ENCODE peak calls at places on chromosomes 7 and 10, in four cellular contexts. One of them, this sample, is unnamed.
A peak's percentile ranks its signal among the peaks of the same experiment; 100 is the strongest.

GRCh38 chr10:27736396-27736795 is 9.2 kb downstream of the MKX start:
- DNase-seq in A172: no peak
- DNase-seq in stimulated activated CD8-positive, alpha-beta memory T cell treated with anti-CD3 and anti-CD28 coated beads, Interleukin-15, amount 100 ng/mL, for 24 hours: no peak
- DNase-seq in GM23338: no peak
- DNase-seq in this sample: no peak

GRCh38 chr10:18079665-18080295 is 60.4 kb upstream of the CACNB2 start:
- DNase-seq in A172: no peak
- DNase-seq in stimulated activated CD8-positive, alpha-beta memory T cell treated with anti-CD3 and anti-CD28 coated beads, Interleukin-15, amount 100 ng/mL, for 24 hours: no peak
- DNase-seq in GM23338: no peak
- DNase-seq in this sample: no peak

GRCh38 chr7:41148521-41148951 is 554.4 kb downstream of the INHBA start:
- DNase-seq in A172: peak; percentile 85
- DNase-seq in stimulated activated CD8-positive, alpha-beta memory T cell treated with anti-CD3 and anti-CD28 coated beads, Interleukin-15, amount 100 ng/mL, for 24 hours: no peak
- DNase-seq in GM23338: no peak
- DNase-seq in this sample: peak; percentile 93

GRCh38 chr10:59346321-59346720 is 16.0 kb downstream of the FAM13C start:
- DNase-seq in A172: no peak
- DNase-seq in stimulated activated CD8-positive, alpha-beta memory T cell treated with anti-CD3 and anti-CD28 coated beads, Interleukin-15, amount 100 ng/mL, for 24 hours: no peak
- DNase-seq in GM23338: no peak
- DNase-seq in this sample: no peak

GRCh38 chr7:33722383-33723096 is 182.8 kb upstream of the BMPER start:
- DNase-seq in A172: peak; percentile 97
- DNase-seq in stimulated activated CD8-positive, alpha-beta memory T cell treated with anti-CD3 and anti-CD28 coated beads, Interleukin-15, amount 100 ng/mL, for 24 hours: no peak
- DNase-seq in GM23338: no peak
- DNase-seq in this sample: peak; percentile 91

GRCh38 chr7:2015251-2015871 is 217.4 kb downstream of the MAD1L1 start:
- DNase-seq in A172: no peak
- DNase-seq in stimulated activated CD8-positive, alpha-beta memory T cell treated with anti-CD3 and anti-CD28 coated beads, Interleukin-15, amount 100 ng/mL, for 24 hours: no peak
- DNase-seq in GM23338: no peak
- DNase-seq in this sample: no peak

GRCh38 chr10:79292789-79293746 is 54.2 kb upstream of the PPIF start:
- DNase-seq in A172: peak; percentile 47
- DNase-seq in stimulated activated CD8-positive, alpha-beta memory T cell treated with anti-CD3 and anti-CD28 coated beads, Interleukin-15, amount 100 ng/mL, for 24 hours: no peak
- DNase-seq in GM23338: peak; percentile 66
- DNase-seq in this sample: no peak

GRCh38 chr10:27741173-27742091 is 4.2 kb downstream of the MKX start:
- DNase-seq in A172: no peak
- DNase-seq in stimulated activated CD8-positive, alpha-beta memory T cell treated with anti-CD3 and anti-CD28 coated beads, Interleukin-15, amount 100 ng/mL, for 24 hours: no peak
- DNase-seq in GM23338: peak; percentile 64
- DNase-seq in this sample: no peak

GRCh38 chr7:133313575-133313974 is 60.7 kb downstream of the EXOC4 start:
- DNase-seq in A172: no peak
- DNase-seq in stimulated activated CD8-positive, alpha-beta memory T cell treated with anti-CD3 and anti-CD28 coated beads, Interleukin-15, amount 100 ng/mL, for 24 hours: no peak
- DNase-seq in GM23338: no peak
- DNase-seq in this sample: no peak

GRCh38 chr10:122974034-122974433 is 6.2 kb upstream of the PSTK start:
- DNase-seq in A172: no peak
- DNase-seq in stimulated activated CD8-positive, alpha-beta memory T cell treated with anti-CD3 and anti-CD28 coated beads, Interleukin-15, amount 100 ng/mL, for 24 hours: no peak
- DNase-seq in GM23338: no peak
- DNase-seq in this sample: no peak

GRCh38 chr7:81482600-81483186 is 287.2 kb downstream of the HGF start:
- DNase-seq in A172: peak; percentile 33
- DNase-seq in stimulated activated CD8-positive, alpha-beta memory T cell treated with anti-CD3 and anti-CD28 coated beads, Interleukin-15, amount 100 ng/mL, for 24 hours: no peak
- DNase-seq in GM23338: peak; percentile 37
- DNase-seq in this sample: no peak

GRCh38 chr7:153100691-153101237 is 341.2 kb downstream of the ACTR3B start:
- DNase-seq in A172: no peak
- DNase-seq in stimulated activated CD8-positive, alpha-beta memory T cell treated with anti-CD3 and anti-CD28 coated beads, Interleukin-15, amount 100 ng/mL, for 24 hours: no peak
- DNase-seq in GM23338: no peak
- DNase-seq in this sample: no peak

GRCh38 chr10:122176232-122176865 is 94.7 kb upstream of the BTBD16 start:
- DNase-seq in A172: no peak
- DNase-seq in stimulated activated CD8-positive, alpha-beta memory T cell treated with anti-CD3 and anti-CD28 coated beads, Interleukin-15, amount 100 ng/mL, for 24 hours: no peak
- DNase-seq in GM23338: peak; percentile 77
- DNase-seq in this sample: peak; percentile 41

GRCh38 chr10:79014796-79015195 is 54.0 kb upstream of the ZMIZ1 start:
- DNase-seq in A172: no peak
- DNase-seq in stimulated activated CD8-positive, alpha-beta memory T cell treated with anti-CD3 and anti-CD28 coated beads, Interleukin-15, amount 100 ng/mL, for 24 hours: no peak
- DNase-seq in GM23338: no peak
- DNase-seq in this sample: no peak

GRCh38 chr7:30224511-30225031 is 59.8 kb upstream of the ZNRF2 start:
- DNase-seq in A172: peak; percentile 88
- DNase-seq in stimulated activated CD8-positive, alpha-beta memory T cell treated with anti-CD3 and anti-CD28 coated beads, Interleukin-15, amount 100 ng/mL, for 24 hours: no peak
- DNase-seq in GM23338: no peak
- DNase-seq in this sample: peak; percentile 92

GRCh38 chr7:135714534-135715009 is 13.4 kb downstream of the SLC13A4 start:
- DNase-seq in A172: peak; percentile 79
- DNase-seq in stimulated activated CD8-positive, alpha-beta memory T cell treated with anti-CD3 and anti-CD28 coated beads, Interleukin-15, amount 100 ng/mL, for 24 hours: no peak
- DNase-seq in GM23338: peak; percentile 47
- DNase-seq in this sample: peak; percentile 74